ENCODE peak calls at places on chromosomes 11 and 22, in ten cellular contexts. M, J, W, D, H, B, E, Y, O and S are unnamed samples.

GRCh38 chr11:103700605-103701004 is 335.8 kb upstream of the DDI1 start:
- DNase-seq in M (no peak), J (no peak), W (no peak), D (peak), H (no peak), B (no peak), E (no peak), Y (no peak), O (no peak), S (no peak)

GRCh38 chr22:20174785-20175596 is 24.1 kb upstream of the CCDC188 start:
- DNase-seq in M (no peak), J (no peak), W (no peak), D (peak), H (peak), B (no peak), E (no peak), Y (no peak), O (no peak), S (peak)

GRCh38 chr11:225734-226453 is 10.2 kb downstream of the SIRT3 start:
- DNase-seq in M (no peak), J (no peak), W (no peak), D (no peak), H (no peak), B (no peak), E (no peak), Y (no peak), O (no peak), S (peak)

GRCh38 chr11:95544095-95544795 is 245.3 kb downstream of the FAM76B start:
- DNase-seq in M (no peak), J (no peak), W (no peak), D (no peak), H (peak), B (no peak), E (no peak), Y (no peak), O (no peak), S (no peak)

GRCh38 chr22:36194971-36195370 is 6.6 kb downstream of the APOL4 start:
- DNase-seq in M (peak), J (peak), W (no peak), D (peak), H (peak), B (no peak), E (no peak), Y (peak), O (no peak), S (peak)

GRCh38 chr11:27604416-27604815 is 95.8 kb downstream of the BDNF start:
- DNase-seq in M (no peak), J (no peak), W (no peak), D (no peak), H (no peak), B (no peak), E (no peak), Y (no peak), O (no peak), S (peak)

GRCh38 chr22:25409240-25409639 is 155.2 kb upstream of the GRK3 start:
- DNase-seq in M (no peak), J (no peak), W (no peak), D (no peak), H (no peak), B (no peak), E (no peak), Y (no peak), O (no peak), S (no peak)

GRCh38 chr22:18012528-18012927 is 11.8 kb downstream of the MICAL3 start:
- DNase-seq in M (no peak), J (no peak), W (no peak), D (peak), H (no peak), B (no peak), E (no peak), Y (no peak), O (no peak), S (no peak)

GRCh38 chr22:43510226-43511070 is 98.6 kb downstream of the MPPED1 start:
- DNase-seq in M (no peak), J (no peak), W (no peak), D (no peak), H (no peak), B (no peak), E (no peak), Y (no peak), O (no peak), S (no peak)

GRCh38 chr22:27810566-27810965 is 9.0 kb upstream of the MN1 start:
- DNase-seq in M (no peak), J (peak), W (no peak), D (peak), H (peak), B (no peak), E (no peak), Y (peak), O (no peak), S (peak)

GRCh38 chr22:46918197-46918596 is 155.7 kb downstream of the TBC1D22A start:
- DNase-seq in M (peak), J (no peak), W (no peak), D (no peak), H (no peak), B (no peak), E (no peak), Y (no peak), O (no peak), S (no peak)

GRCh38 chr22:28360846-28361424 is 318.7 kb downstream of the TTC28 start:
- DNase-seq in M (no peak), J (no peak), W (no peak), D (no peak), H (no peak), B (no peak), E (no peak), Y (no peak), O (no peak), S (no peak)

GRCh38 chr11:488992-489391 is 18.1 kb downstream of the RNH1 start:
- DNase-seq in M (no peak), J (no peak), W (no peak), D (no peak), H (no peak), B (no peak), E (no peak), Y (no peak), O (no peak), S (no peak)

GRCh38 chr22:44931077-44931540 is 78.7 kb downstream of the PHF21B start:
- DNase-seq in M (no peak), J (no peak), W (no peak), D (peak), H (no peak), B (no peak), E (no peak), Y (no peak), O (no peak), S (no peak)

GRCh38 chr11:132589802-132590201 is 942.5 kb downstream of the OPCML start:
- DNase-seq in M (no peak), J (no peak), W (no peak), D (no peak), H (no peak), B (no peak), E (no peak), Y (no peak), O (no peak), S (no peak)

GRCh38 chr11:2836335-2837095 is 49.1 kb downstream of the CDKN1C start:
- DNase-seq in M (no peak), J (no peak), W (no peak), D (no peak), H (no peak), B (no peak), E (no peak), Y (no peak), O (no peak), S (no peak)

GRCh38 chr22:39907035-39907434 is 6.2 kb downstream of the GRAP2 start:
- DNase-seq in M (no peak), J (no peak), W (no peak), D (no peak), H (no peak), B (no peak), E (no peak), Y (no peak), O (no peak), S (no peak)

GRCh38 chr11:57657290-57658022 is at the start of gene CLP1:
- DNase-seq in M (peak), J (peak), W (peak), D (peak), H (peak), B (peak), E (peak), Y (peak), O (peak), S (peak)

GRCh38 chr11:31649129-31649528 is 139.6 kb downstream of the ELP4 start:
- DNase-seq in M (no peak), J (no peak), W (no peak), D (no peak), H (no peak), B (no peak), E (no peak), Y (no peak), O (no peak), S (no peak)

GRCh38 chr11:74257934-74258553 is 53.4 kb downstream of the P4HA3 start:
- DNase-seq in M (peak), J (peak), W (no peak), D (peak), H (peak), B (no peak), E (no peak), Y (no peak), O (no peak), S (no peak)

GRCh38 chr11:72543849-72544535 is 109.7 kb upstream of the CLPB start:
- DNase-seq in M (no peak), J (no peak), W (no peak), D (no peak), H (no peak), B (no peak), E (no peak), Y (no peak), O (no peak), S (no peak)

GRCh38 chr11:13859986-13860385 is 102.5 kb upstream of the SPON1 start:
- DNase-seq in M (no peak), J (no peak), W (no peak), D (no peak), H (no peak), B (no peak), E (no peak), Y (no peak), O (no peak), S (no peak)

GRCh38 chr22:39308614-39309363 is 10.6 kb downstream of the RPL3 start:
- DNase-seq in M (no peak), J (no peak), W (no peak), D (peak), H (no peak), B (no peak), E (no peak), Y (no peak), O (no peak), S (no peak)

GRCh38 chr11:69178819-69179482 is 23.2 kb downstream of the SMIM38 start:
- DNase-seq in M (no peak), J (peak), W (no peak), D (no peak), H (peak), B (no peak), E (no peak), Y (peak), O (no peak), S (no peak)

GRCh38 chr11:73974611-73975478 is 7.8 kb downstream of the UCP2 start:
- DNase-seq in M (peak), J (no peak), W (no peak), D (no peak), H (no peak), B (no peak), E (no peak), Y (no peak), O (no peak), S (no peak)

GRCh38 chr11:34052036-34052607 is 591 bp downstream of the CAPRIN1 start:
- DNase-seq in M (peak), J (peak), W (peak), D (peak), H (peak), B (peak), E (peak), Y (peak), O (peak), S (peak)

GRCh38 chr11:109644158-109644557 is 222.2 kb downstream of the C11orf87 start:
- DNase-seq in M (no peak), J (peak), W (no peak), D (peak), H (peak), B (no peak), E (no peak), Y (peak), O (peak), S (peak)

GRCh38 chr22:24411256-24412004 is 16.0 kb upstream of the ADORA2A start:
- DNase-seq in M (no peak), J (no peak), W (no peak), D (no peak), H (no peak), B (no peak), E (no peak), Y (no peak), O (no peak), S (no peak)